ENCODE peak calls at places on chromosome 4, in four cellular contexts. T is K562, E is A549, A is GM12878. R is an unnamed sample.

GRCh38 chr4:170591076-170591475 is 501.3 kb upstream of the AADAT start:
- DNase-seq in T (no peak), E (no peak), A (no peak), R (no peak)

GRCh38 chr4:100076753-100077152 is 113.5 kb downstream of the DDIT4L start:
- DNase-seq in T (no peak), E (no peak), A (no peak), R (no peak)

GRCh38 chr4:124279741-124280140 is 432.8 kb downstream of the ANKRD50 start:
- DNase-seq in T (no peak), E (no peak), A (no peak), R (peak; percentile 22)

GRCh38 chr4:102308032-102308799 is 37.1 kb downstream of the SLC39A8 start:
- DNase-seq in T (no peak), E (no peak), A (no peak), R (no peak)

GRCh38 chr4:95124906-95125504 is 367.2 kb downstream of the BMPR1B start:
- DNase-seq in T (no peak), E (peak; percentile 45), A (no peak), R (peak; percentile 36)

GRCh38 chr4:40998680-40999358 is 215.5 kb downstream of the APBB2 start:
- DNase-seq in T (no peak), E (peak; percentile 57), A (no peak), R (no peak)

GRCh38 chr4:80362578-80363181 is 27.1 kb downstream of the CFAP299 start:
- DNase-seq in T (no peak), E (no peak), A (no peak), R (peak; percentile 39)

GRCh38 chr4:11741190-11741652 is 312.5 kb upstream of the HS3ST1 start:
- DNase-seq in T (no peak), E (no peak), A (no peak), R (no peak)

GRCh38 chr4:186471441-186471840 is 83.9 kb downstream of the MTNR1A start:
- DNase-seq in T (no peak), E (no peak), A (no peak), R (no peak)

GRCh38 chr4:107689912-107690587 is 30.0 kb downstream of the PAPSS1 start:
- DNase-seq in T (no peak), E (peak; percentile 34), A (no peak), R (no peak)

GRCh38 chr4:114226968-114227760 is 247.7 kb upstream of the ARSJ start:
- DNase-seq in T (no peak), E (no peak), A (no peak), R (no peak)

GRCh38 chr4:89129080-89129640 is 17.8 kb downstream of the TIGD2 start:
- DNase-seq in T (no peak), E (no peak), A (no peak), R (no peak)

GRCh38 chr4:110005461-110006056 is 92.9 kb downstream of the EGF start:
- DNase-seq in T (peak; percentile 20), E (peak; percentile 55), A (peak; percentile 43), R (peak; percentile 52)

GRCh38 chr4:100306018-100306417 is 115.8 kb upstream of the DDIT4L start:
- DNase-seq in T (no peak), E (no peak), A (no peak), R (no peak)

GRCh38 chr4:97394653-97395052 is 748.6 kb downstream of the STPG2 start:
- DNase-seq in T (no peak), E (no peak), A (no peak), R (no peak)

GRCh38 chr4:675036-675804 is 878 bp downstream of the MYL5 start:
- DNase-seq in T (no peak), E (no peak), A (no peak), R (peak; percentile 60)

GRCh38 chr4:110792036-110792435 is 169.2 kb upstream of the PITX2 start:
- DNase-seq in T (no peak), E (no peak), A (no peak), R (no peak)

GRCh38 chr4:3067473-3068001 is 6.8 kb downstream of the HTT-AS start:
- DNase-seq in T (no peak), E (no peak), A (no peak), R (no peak)

GRCh38 chr4:110344165-110344564 is 131.8 kb upstream of the ENPEP start:
- DNase-seq in T (no peak), E (peak; percentile 3), A (no peak), R (peak; percentile 4)

GRCh38 chr4:102692474-102692873 is 68.3 kb downstream of the MANBA start:
- DNase-seq in T (no peak), E (no peak), A (no peak), R (no peak)

GRCh38 chr4:26235500-26235899 is 85.3 kb upstream of the RBPJ start:
- DNase-seq in T (no peak), E (no peak), A (no peak), R (no peak)

GRCh38 chr4:80237992-80238391 is 28.5 kb upstream of the FGF5 start:
- DNase-seq in T (no peak), E (no peak), A (no peak), R (no peak)

GRCh38 chr4:184645904-184646610 is 3.2 kb downstream of the CASP3 start:
- DNase-seq in T (no peak), E (no peak), A (no peak), R (no peak)

GRCh38 chr4:137307806-137308205 is 224.5 kb downstream of the PCDH18 start:
- DNase-seq in T (no peak), E (no peak), A (no peak), R (no peak)

DNA sequence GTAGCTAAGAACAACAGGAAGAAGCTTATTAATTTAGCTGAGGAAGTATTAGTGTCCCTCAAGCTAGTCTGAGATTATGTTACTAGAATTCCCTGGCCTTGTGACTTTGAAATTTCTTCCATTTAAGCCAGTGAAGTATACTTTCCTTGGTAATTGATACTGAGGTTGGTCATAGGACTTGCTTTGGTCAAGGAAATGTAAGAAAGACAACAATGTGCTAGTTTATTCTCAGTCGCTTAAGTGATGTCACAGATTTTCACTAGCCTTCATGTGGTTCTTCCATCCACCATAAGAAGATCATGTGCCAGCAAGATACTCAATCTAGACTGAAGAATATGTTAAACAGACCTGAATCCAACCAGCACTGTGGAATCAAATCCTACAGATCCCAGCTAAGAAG is 1140.1 kb downstream of the TECRL start:
- DNase-seq in T (no peak), E (no peak), A (no peak), R (no peak)
- TF ChIP-seq MAX in T (no peak), E (no peak), A (no peak), R (no peak)

DNA sequence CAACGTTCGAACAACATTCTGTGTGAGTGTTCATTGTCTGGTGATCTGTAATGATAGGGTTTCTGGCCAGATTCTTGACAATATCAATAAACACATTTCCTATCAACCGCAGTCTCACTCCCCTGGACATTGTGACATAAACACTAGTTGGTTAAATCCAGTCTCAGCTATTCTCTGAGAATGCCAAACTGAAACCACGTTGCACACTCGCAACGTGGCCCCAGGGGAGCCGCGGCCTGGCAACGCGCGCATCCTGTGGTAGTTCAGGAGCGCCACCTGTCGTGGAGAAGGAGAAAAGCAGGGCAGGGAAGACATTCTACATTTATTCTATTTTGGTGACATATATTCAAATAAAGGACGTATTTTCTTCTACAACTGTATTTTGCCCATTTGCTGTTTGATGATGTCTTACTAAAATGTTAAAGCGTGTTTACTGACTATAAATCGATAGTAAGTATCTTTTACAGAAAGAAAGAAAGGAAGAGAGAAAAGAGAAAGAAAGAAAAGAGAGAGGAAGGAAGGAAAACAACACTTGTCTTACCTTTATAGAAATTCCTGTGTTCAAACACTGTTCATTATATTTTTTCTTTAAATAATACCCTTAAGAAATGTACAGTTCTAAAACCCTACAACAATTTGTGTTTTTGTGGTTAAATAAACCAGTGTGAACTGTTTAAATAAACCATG is 738.3 kb upstream of the FRG1 start:
- DNase-seq in T (peak; percentile 38), E (peak; percentile 36), A (no peak), R (peak; percentile 45)
- TF ChIP-seq RCOR1 in T (no peak), E (no peak), A (no peak), R (no peak)

DNA sequence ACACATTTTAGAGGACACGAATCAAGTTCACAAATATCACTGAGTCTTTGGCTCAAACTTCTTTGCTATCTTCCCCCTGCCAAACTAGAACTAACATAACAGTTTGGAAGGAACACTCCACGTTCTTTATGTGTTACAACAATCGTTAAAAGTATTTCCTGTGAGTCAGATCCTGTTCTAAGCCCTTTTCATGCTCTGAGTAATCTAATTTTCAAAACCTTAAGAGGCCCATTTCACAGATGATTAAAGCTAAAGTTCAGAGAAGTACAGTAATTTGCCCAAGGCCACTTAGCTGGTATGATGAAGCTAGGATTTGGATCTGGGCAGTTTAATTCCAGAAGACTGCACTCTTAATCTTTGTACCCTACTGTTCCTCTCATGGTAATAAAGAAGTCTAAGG is 854.4 kb upstream of the INTU start:
- DNase-seq in T (no peak), E (no peak), A (no peak), R (no peak)
- TF ChIP-seq MAX in T (no peak), E (no peak), A (no peak), R (no peak)

GRCh38 chr4:7206385-7206784 is 14.0 kb downstream of the SORCS2 start:
- DNase-seq in T (peak; percentile 33), E (no peak), A (no peak), R (no peak)

GRCh38 chr4:7207791-7208231 is 15.5 kb downstream of the SORCS2 start:
- DNase-seq in T (no peak), E (no peak), A (no peak), R (no peak)

GRCh38 chr4:7204656-7205387 is 12.5 kb downstream of the SORCS2 start:
- DNase-seq in T (no peak), E (no peak), A (no peak), R (no peak)

GRCh38 chr4:7208509-7209451 is 16.4 kb downstream of the SORCS2 start:
- DNase-seq in T (no peak), E (no peak), A (no peak), R (no peak)

GRCh38 chr4:7206856-7207567 is 14.7 kb downstream of the SORCS2 start:
- DNase-seq in T (peak; percentile 46), E (peak; percentile 55), A (no peak), R (peak; percentile 88)
- TF ChIP-seq RCOR1 in T (no peak), E (no peak), A (no peak), R (no peak)